ENCODE peak calls at places on chromosomes 4 and X, in seven cellular contexts. One of them, this sample, is unnamed.

GRCh38 chrX:136176399-136176825 is 29.1 kb downstream of the FHL1 start:
- DNase-seq in body of pancreas: no peak
- DNase-seq in hepatocyte: peak
- DNase-seq in right atrium auricular region: no peak
- DNase-seq in GM12878: no peak
- DNase-seq in lung: no peak
- DNase-seq in colonic mucosa: no peak
- DNase-seq in this sample: peak

GRCh38 chr4:42750091-42750490 is 93.2 kb upstream of the ATP8A1 start:
- DNase-seq in GM12878: peak
- DNase-seq in right atrium auricular region: no peak
- DNase-seq in body of pancreas: peak
- DNase-seq in hepatocyte: peak
- DNase-seq in lung: no peak
- DNase-seq in colonic mucosa: no peak
- DNase-seq in this sample: no peak

GRCh38 chr4:186624951-186625350 is 69.6 kb upstream of the MTNR1A start:
- DNase-seq in right atrium auricular region: no peak
- DNase-seq in lung: no peak
- DNase-seq in colonic mucosa: no peak
- DNase-seq in body of pancreas: no peak
- DNase-seq in GM12878: no peak
- DNase-seq in hepatocyte: no peak
- DNase-seq in this sample: no peak

GRCh38 chrX:9832811-9833210 is 46.6 kb downstream of the SHROOM2 start:
- DNase-seq in colonic mucosa: no peak
- DNase-seq in body of pancreas: no peak
- DNase-seq in right atrium auricular region: no peak
- DNase-seq in lung: no peak
- DNase-seq in GM12878: no peak
- DNase-seq in hepatocyte: no peak
- DNase-seq in this sample: no peak

GRCh38 chrX:2398341-2398656 is 102.5 kb downstream of the DHRSX start:
- DNase-seq in GM12878: no peak
- DNase-seq in colonic mucosa: no peak
- DNase-seq in body of pancreas: no peak
- DNase-seq in right atrium auricular region: no peak
- DNase-seq in lung: no peak
- DNase-seq in hepatocyte: no peak
- DNase-seq in this sample: no peak

GRCh38 chrX:115592997-115593734 is 32.2 kb downstream of the PLS3 start:
- DNase-seq in GM12878: no peak
- DNase-seq in body of pancreas: no peak
- DNase-seq in right atrium auricular region: no peak
- DNase-seq in lung: no peak
- DNase-seq in colonic mucosa: no peak
- DNase-seq in hepatocyte: peak
- DNase-seq in this sample: peak

GRCh38 chr4:71538528-71538927 is 199.7 kb downstream of the SLC4A4 start:
- DNase-seq in lung: no peak
- DNase-seq in colonic mucosa: no peak
- DNase-seq in right atrium auricular region: no peak
- DNase-seq in hepatocyte: no peak
- DNase-seq in body of pancreas: no peak
- DNase-seq in GM12878: no peak
- DNase-seq in this sample: no peak

GRCh38 chr4:152680988-152681731 is 1.4 kb upstream of the TMEM154 start:
- DNase-seq in hepatocyte: no peak
- DNase-seq in body of pancreas: no peak
- DNase-seq in colonic mucosa: no peak
- DNase-seq in GM12878: no peak
- DNase-seq in lung: no peak
- DNase-seq in right atrium auricular region: no peak
- DNase-seq in this sample: peak

GRCh38 chrX:39830414-39830813 is 267.3 kb downstream of the BCOR start:
- DNase-seq in body of pancreas: peak
- DNase-seq in right atrium auricular region: no peak
- DNase-seq in colonic mucosa: no peak
- DNase-seq in lung: no peak
- DNase-seq in hepatocyte: no peak
- DNase-seq in GM12878: no peak
- DNase-seq in this sample: no peak

GRCh38 chr4:17376205-17376604 is 135.7 kb downstream of the QDPR start:
- DNase-seq in right atrium auricular region: no peak
- DNase-seq in GM12878: no peak
- DNase-seq in lung: no peak
- DNase-seq in colonic mucosa: no peak
- DNase-seq in body of pancreas: no peak
- DNase-seq in hepatocyte: no peak
- DNase-seq in this sample: no peak

GRCh38 chr4:154928640-154929257 is 147.7 kb downstream of the RBM46 start:
- DNase-seq in GM12878: no peak
- DNase-seq in colonic mucosa: no peak
- DNase-seq in body of pancreas: no peak
- DNase-seq in lung: no peak
- DNase-seq in hepatocyte: peak
- DNase-seq in right atrium auricular region: no peak
- DNase-seq in this sample: no peak

GRCh38 chrX:7191681-7192110 is 43.7 kb upstream of the PUDP start:
- DNase-seq in GM12878: no peak
- DNase-seq in hepatocyte: no peak
- DNase-seq in body of pancreas: no peak
- DNase-seq in right atrium auricular region: no peak
- DNase-seq in lung: no peak
- DNase-seq in colonic mucosa: no peak
- DNase-seq in this sample: no peak

GRCh38 chr4:184310171-184310567 is 92.5 kb upstream of the ENPP6 start:
- DNase-seq in hepatocyte: no peak
- DNase-seq in lung: peak
- DNase-seq in body of pancreas: no peak
- DNase-seq in GM12878: no peak
- DNase-seq in colonic mucosa: peak
- DNase-seq in right atrium auricular region: no peak
- DNase-seq in this sample: no peak

DNA sequence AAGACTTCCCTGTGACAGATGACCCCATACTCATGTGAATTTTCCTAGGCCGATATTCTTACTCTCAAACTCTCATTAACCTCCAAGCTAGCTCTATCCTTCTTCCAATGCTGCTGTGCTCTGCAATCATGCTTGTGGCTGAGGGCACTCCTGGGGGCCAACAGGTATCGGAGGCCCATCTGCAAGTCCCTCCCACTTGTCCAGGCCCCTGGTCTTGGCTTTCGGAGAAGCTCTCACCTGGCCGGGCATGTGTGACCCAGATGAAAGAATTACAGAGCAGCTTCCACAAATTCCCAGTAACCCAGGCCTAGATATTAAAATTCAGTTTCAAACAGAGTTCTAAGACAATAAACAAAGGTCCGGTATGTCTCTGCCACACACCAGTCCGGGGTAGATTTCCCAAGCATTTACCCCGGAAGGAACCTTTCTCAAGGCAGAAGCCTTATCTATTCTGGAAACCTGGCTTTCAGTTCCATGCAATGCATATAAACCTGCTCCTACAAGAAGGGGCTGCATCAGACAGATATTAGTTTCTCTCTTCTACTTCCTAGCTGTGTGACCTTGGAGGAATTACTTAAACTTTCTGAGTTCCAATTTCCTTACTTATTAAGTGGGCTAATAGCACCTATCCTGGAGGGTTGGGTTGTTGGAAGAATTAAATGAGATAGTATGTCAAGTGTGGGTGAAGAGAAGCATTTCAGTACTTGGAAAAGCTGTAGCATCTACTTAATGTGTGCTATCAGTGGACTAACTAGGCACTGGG is 270.8 kb downstream of the PTTG2 start:
- DNase-seq in right atrium auricular region: no peak
- DNase-seq in lung: no peak
- DNase-seq in hepatocyte: no peak
- DNase-seq in GM12878: no peak
- DNase-seq in colonic mucosa: no peak
- DNase-seq in body of pancreas: no peak
- DNase-seq in this sample: no peak
- H3K27ac ChIP-seq in right atrium auricular region: no peak
- H3K27ac ChIP-seq in lung: no peak
- H3K27ac ChIP-seq in hepatocyte: peak
- H3K27ac ChIP-seq in GM12878: no peak
- H3K27ac ChIP-seq in colonic mucosa: peak
- H3K27ac ChIP-seq in body of pancreas: no peak
- H3K27ac ChIP-seq in this sample: peak

GRCh38 chr4:158170691-158171455 is 2.0 kb downstream of the GASK1B start:
- DNase-seq in right atrium auricular region: peak
- DNase-seq in GM12878: no peak
- DNase-seq in hepatocyte: peak
- DNase-seq in body of pancreas: peak
- DNase-seq in colonic mucosa: peak
- DNase-seq in lung: peak
- DNase-seq in this sample: peak
- H3K27ac ChIP-seq in right atrium auricular region: peak
- H3K27ac ChIP-seq in GM12878: no peak
- H3K27ac ChIP-seq in hepatocyte: peak
- H3K27ac ChIP-seq in body of pancreas: no peak
- H3K27ac ChIP-seq in colonic mucosa: peak
- H3K27ac ChIP-seq in lung: peak
- H3K27ac ChIP-seq in this sample: peak

DNA sequence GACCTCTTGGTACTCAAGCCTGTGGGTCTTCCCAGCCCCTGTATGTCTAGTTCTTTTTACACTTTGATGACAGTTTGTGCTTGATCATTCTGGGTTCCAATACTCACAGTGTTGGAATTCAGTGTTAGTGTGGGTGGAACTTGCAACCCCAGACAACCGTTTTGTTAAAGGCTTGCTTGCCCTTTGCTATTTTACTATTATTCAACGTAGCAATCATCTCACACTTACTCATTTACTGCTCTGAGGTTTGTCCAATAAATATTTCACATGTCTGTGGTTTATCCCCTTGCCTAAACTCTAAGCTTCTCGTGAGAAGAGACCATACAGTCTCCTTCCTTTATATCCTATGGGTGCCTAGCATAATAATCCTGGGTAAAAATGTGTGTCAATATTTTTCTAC is 15.3 kb downstream of the CCNG2 start:
- DNase-seq in body of pancreas: no peak
- DNase-seq in colonic mucosa: no peak
- DNase-seq in lung: no peak
- DNase-seq in hepatocyte: no peak
- DNase-seq in GM12878: no peak
- DNase-seq in right atrium auricular region: no peak
- DNase-seq in this sample: peak
- H3K27ac ChIP-seq in body of pancreas: no peak
- H3K27ac ChIP-seq in colonic mucosa: no peak
- H3K27ac ChIP-seq in lung: no peak
- H3K27ac ChIP-seq in hepatocyte: peak
- H3K27ac ChIP-seq in GM12878: no peak
- H3K27ac ChIP-seq in right atrium auricular region: no peak
- H3K27ac ChIP-seq in this sample: no peak

GRCh38 chr4:8227771-8228318 is 28.8 kb downstream of the SH3TC1 start:
- DNase-seq in lung: no peak
- DNase-seq in right atrium auricular region: no peak
- DNase-seq in GM12878: no peak
- DNase-seq in body of pancreas: no peak
- DNase-seq in colonic mucosa: no peak
- DNase-seq in hepatocyte: no peak
- DNase-seq in this sample: no peak

GRCh38 chr4:8229341-8229975 is 30.4 kb downstream of the SH3TC1 start:
- DNase-seq in right atrium auricular region: no peak
- DNase-seq in lung: no peak
- DNase-seq in hepatocyte: no peak
- DNase-seq in body of pancreas: no peak
- DNase-seq in colonic mucosa: no peak
- DNase-seq in GM12878: no peak
- DNase-seq in this sample: no peak

GRCh38 chr4:8227201-8227770 is 28.2 kb downstream of the SH3TC1 start:
- DNase-seq in GM12878: no peak
- DNase-seq in lung: no peak
- DNase-seq in hepatocyte: no peak
- DNase-seq in right atrium auricular region: no peak
- DNase-seq in body of pancreas: no peak
- DNase-seq in colonic mucosa: no peak
- DNase-seq in this sample: no peak

GRCh38 chr4:8230033-8230432 is 30.9 kb downstream of the SH3TC1 start:
- DNase-seq in colonic mucosa: no peak
- DNase-seq in GM12878: no peak
- DNase-seq in right atrium auricular region: no peak
- DNase-seq in body of pancreas: no peak
- DNase-seq in lung: no peak
- DNase-seq in hepatocyte: no peak
- DNase-seq in this sample: no peak

DNA sequence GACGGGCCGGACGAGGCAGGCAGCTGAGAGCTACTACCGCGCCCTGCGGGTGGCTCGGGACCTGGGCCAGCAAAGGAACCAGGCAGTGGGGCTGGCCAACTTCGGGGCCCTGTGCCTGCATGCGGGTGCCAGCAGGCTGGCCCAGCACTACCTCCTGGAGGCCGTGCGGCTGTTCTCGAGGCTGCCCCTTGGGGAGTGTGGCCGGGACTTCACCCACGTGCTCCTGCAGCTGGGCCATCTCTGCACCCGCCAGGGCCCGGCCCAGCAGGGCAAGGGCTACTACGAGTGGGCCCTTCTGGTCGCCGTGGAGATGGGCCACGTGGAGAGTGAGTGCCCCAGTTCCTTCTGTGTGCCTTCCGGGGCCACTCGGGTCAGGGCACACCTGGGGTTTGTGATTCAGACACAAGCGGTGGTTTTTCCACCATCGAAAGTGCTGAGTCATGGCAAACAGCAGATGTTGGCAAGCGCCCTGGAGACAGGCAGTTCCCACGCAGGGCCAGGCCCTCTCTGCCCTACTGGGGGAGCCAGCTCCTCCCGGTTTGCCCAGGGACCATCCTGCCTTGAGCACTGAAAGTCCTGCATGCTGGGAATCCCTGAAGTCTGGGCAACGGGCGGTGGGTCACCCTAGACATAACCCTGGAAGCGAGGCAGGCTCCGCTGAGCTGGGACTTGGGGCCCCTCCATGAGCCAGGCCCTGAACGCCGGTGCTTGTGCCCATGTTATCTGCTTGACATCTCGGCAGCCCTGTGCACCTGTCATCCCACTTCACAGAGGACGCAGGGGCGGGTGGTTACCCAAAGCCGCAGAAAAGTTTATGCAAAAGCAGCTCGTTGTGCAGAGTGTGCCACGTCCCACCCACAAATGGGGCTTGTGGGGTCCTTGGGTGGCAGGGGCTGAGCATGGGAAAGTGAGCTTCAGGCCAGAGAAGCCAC is 29.5 kb downstream of the SH3TC1 start:
- DNase-seq in body of pancreas: peak
- DNase-seq in hepatocyte: peak
- DNase-seq in GM12878: peak
- DNase-seq in colonic mucosa: peak
- DNase-seq in lung: peak
- DNase-seq in right atrium auricular region: peak
- DNase-seq in this sample: peak
- H3K27ac ChIP-seq in body of pancreas: peak
- H3K27ac ChIP-seq in hepatocyte: no peak
- H3K27ac ChIP-seq in GM12878: peak
- H3K27ac ChIP-seq in colonic mucosa: peak
- H3K27ac ChIP-seq in lung: no peak
- H3K27ac ChIP-seq in right atrium auricular region: no peak
- H3K27ac ChIP-seq in this sample: peak